ENCODE peak calls at places on chromosomes 1 and 21, in four cellular contexts. A is transverse colon, E is IMR-90, S is breast epithelium. U is an unnamed sample.

GRCh38 chr1:232259333-232259732 is 370.6 kb downstream of the SIPA1L2 start:
- DNase-seq in E (no peak), S (no peak), A (no peak), U (no peak)

GRCh38 chr1:108190001-108190634 is 10.0 kb downstream of the SLC25A24 start:
- DNase-seq in S (no peak), E (no peak), A (no peak), U (no peak)

GRCh38 chr1:23673086-23673813 is 18.4 kb upstream of the RPL11 start:
- DNase-seq in S (no peak), A (peak; percentile 24), E (peak; percentile 69), U (no peak)

GRCh38 chr1:56147020-56147419 is 432.3 kb downstream of the PLPP3 start:
- DNase-seq in A (no peak), S (no peak), E (no peak), U (no peak)

GRCh38 chr21:15992171-15992570 is 262.4 kb downstream of the USP25 start:
- DNase-seq in A (no peak), E (peak; percentile 63), S (no peak), U (no peak)

GRCh38 chr21:28993293-28993629 is 584 bp upstream of the LTN1 start:
- DNase-seq in A (no peak), E (no peak), S (no peak), U (no peak)

GRCh38 chr1:23039308-23039826 is 20.1 kb downstream of the KDM1A start:
- DNase-seq in S (no peak), E (no peak), A (no peak), U (no peak)

GRCh38 chr1:78493456-78493855 is 2.7 kb downstream of the PTGFR start:
- DNase-seq in S (no peak), A (no peak), E (peak; percentile 37), U (no peak)

GRCh38 chr1:243233908-243234307 is 21.2 kb downstream of the CEP170 start:
- DNase-seq in E (peak; percentile 94), A (no peak), S (no peak), U (no peak)

GRCh38 chr1:36768486-36769178 is 265.7 kb downstream of the GRIK3 start:
- DNase-seq in S (no peak), E (no peak), A (no peak), U (no peak)

GRCh38 chr1:240962086-240962485 is 350.1 kb upstream of the GREM2 start:
- DNase-seq in A (no peak), S (no peak), E (no peak), U (no peak)

GRCh38 chr1:76124196-76124595 is 49.6 kb downstream of the ST6GALNAC3 start:
- DNase-seq in E (no peak), A (no peak), S (no peak), U (no peak)

GRCh38 chr1:3419415-3420204 is 34.9 kb upstream of the ARHGEF16 start:
- DNase-seq in S (no peak), E (no peak), A (peak; percentile 45), U (no peak)

DNA sequence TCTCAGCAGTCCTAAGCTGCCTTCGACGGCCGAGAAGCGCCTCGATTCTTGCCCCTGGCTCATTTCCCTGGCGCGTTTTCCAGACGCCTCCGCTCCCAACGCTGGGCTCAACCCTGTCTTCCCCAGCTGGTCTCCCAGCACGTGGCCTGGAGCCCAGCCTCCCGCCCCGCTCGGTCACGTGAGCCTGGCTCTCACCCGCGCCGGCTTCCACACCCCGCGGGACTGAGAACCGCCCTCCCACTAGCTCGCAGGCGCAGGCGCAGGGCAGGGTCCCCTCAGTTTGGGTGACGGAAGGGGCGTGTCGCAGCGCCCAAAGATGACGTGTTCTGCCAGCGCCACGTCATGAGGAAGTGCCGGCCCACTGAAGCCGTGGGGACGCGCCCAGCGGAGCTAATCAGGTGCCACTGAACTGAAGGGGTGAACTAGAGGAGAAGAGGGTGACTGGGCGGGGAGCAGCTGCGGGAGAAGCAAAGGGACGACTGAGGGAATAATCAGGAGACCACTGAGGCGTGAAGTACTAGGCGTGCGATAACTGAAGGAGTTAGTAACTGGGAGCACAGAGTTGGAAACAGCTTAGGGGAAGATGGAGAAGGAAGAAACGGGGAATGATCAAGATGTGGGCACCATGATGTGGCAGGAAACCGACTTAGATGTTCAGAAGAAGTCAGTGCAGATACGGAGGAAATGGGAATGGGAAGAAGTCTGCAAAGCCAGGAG is at the start of gene DHDDS:
- DNase-seq in E (peak; percentile 97), A (peak; percentile 99), S (peak; percentile 99), U (peak; percentile 95)
- TF ChIP-seq POLR2A in E (peak; percentile 88), A (peak; percentile 97), S (peak; percentile 71), U (peak; percentile 90)

GRCh38 chr1:9010781-9011323 is 15.4 kb downstream of the SLC2A7 start:
- DNase-seq in S (no peak), A (peak; percentile 64), E (no peak), U (no peak)
- TF ChIP-seq POLR2A in S (no peak), A (no peak), E (no peak), U (no peak)

DNA sequence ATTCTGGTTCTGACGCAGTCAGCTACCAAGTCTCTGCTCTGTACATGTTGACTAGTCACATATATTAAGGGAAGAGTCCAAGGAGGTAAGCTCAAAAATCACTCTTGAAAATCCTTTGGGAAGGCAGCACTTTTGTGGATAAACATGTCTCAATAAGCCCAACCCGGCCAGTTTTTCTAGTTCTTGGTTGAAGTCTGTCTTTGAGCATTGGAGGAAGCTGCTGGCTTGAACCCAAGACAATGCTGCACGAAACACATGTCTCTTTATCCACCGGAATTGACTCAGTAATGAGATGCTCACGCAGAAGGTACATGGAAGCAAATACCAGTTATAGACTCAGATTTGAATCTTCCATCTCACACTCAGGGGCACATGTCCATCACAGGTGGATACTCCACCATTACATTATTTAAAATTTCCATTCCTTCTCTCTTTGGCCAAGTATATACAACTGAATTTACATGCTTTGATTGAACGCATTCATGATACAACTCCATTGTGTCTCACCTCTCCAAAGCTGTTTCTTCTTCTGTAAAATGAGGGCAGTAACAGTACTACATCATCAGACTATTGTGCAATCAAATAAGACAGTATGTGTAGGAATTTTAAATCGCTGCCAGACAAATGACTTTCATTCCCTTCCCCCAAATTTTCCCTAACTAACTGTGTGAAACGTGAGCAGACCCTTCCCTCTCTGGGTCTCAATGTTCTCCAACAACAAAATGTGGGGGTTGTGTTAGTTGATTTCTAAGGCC is 9.6 kb upstream of the GUCA2A start:
- DNase-seq in S (no peak), E (peak; percentile 45), A (no peak), U (no peak)
- TF ChIP-seq POLR2A in S (no peak), E (no peak), A (no peak), U (no peak)

GRCh38 chr1:165910764-165911421 is 83.5 kb downstream of the UCK2 start:
- DNase-seq in S (peak; percentile 66), A (peak; percentile 86), E (no peak), U (no peak)
- TF ChIP-seq POLR2A in S (no peak), A (peak; percentile 53), E (no peak), U (no peak)

GRCh38 chr1:239260779-239261286 is 125.5 kb upstream of the CHRM3 start:
- DNase-seq in S (no peak), A (no peak), E (no peak), U (no peak)

GRCh38 chr1:239268007-239268406 is 118.4 kb upstream of the CHRM3 start:
- DNase-seq in A (no peak), E (no peak), S (no peak), U (no peak)

GRCh38 chr1:239261521-239261920 is 124.8 kb upstream of the CHRM3 start:
- DNase-seq in S (no peak), E (no peak), A (no peak), U (no peak)

GRCh38 chr1:239262538-239262937 is 123.8 kb upstream of the CHRM3 start:
- DNase-seq in A (no peak), E (no peak), S (no peak), U (no peak)

DNA sequence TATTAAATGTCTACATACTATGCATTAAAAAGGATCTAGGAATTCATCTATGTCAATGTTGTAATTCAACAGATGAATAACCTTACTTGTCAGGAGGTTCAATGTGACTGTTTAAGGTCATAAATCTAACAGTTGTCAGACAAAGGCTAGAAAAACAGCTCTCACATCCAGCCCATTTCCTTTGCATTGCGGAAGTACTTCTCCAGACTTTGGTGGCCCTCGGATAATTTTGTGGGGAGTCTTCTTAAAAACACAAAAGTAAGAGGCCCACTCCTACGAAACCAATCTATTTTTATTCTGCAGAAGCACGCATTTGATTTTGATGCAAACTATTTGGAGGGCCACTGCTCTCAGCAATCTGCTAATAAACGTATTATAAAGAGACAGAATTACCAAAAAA is 122.5 kb upstream of the CHRM3 start:
- DNase-seq in S (no peak), A (no peak), E (no peak), U (no peak)
- TF ChIP-seq POLR2A in S (no peak), A (no peak), E (no peak), U (no peak)

GRCh38 chr1:204782118-204782700 is 88.5 kb upstream of the NFASC start:
- DNase-seq in S (no peak), E (peak; percentile 4), A (no peak), U (no peak)

GRCh38 chr1:204780682-204781081 is 90.0 kb upstream of the NFASC start:
- DNase-seq in S (no peak), E (no peak), A (no peak), U (no peak)

GRCh38 chr1:204775546-204775945 is 90.0 kb upstream of the LRRN2 start:
- DNase-seq in S (no peak), A (no peak), E (no peak), U (no peak)

GRCh38 chr1:204773246-204773645 is 87.7 kb upstream of the LRRN2 start:
- DNase-seq in E (no peak), S (no peak), A (no peak), U (no peak)

DNA sequence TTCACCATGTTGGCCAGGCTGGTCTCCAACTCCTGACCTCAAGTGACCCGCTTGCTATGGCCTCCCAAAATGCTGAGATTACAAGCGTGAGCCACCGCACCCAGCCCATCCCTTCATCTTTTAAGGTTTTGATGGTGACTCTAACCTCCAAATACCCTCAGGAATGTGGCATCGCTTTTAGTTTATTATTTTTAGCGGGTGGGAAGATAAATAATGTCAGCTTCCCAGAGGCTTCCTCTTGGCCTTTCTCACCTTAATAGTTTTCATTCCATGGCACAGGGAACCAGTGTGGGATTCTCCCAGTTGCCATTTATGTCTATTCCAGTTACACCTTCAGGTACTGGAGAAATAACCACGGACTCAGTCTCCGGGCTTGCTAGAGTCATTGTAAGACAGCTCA is 92.1 kb upstream of the LRRN2 start:
- DNase-seq in A (no peak), S (no peak), E (no peak), U (no peak)
- TF ChIP-seq POLR2A in A (no peak), S (no peak), E (no peak), U (no peak)

DNA sequence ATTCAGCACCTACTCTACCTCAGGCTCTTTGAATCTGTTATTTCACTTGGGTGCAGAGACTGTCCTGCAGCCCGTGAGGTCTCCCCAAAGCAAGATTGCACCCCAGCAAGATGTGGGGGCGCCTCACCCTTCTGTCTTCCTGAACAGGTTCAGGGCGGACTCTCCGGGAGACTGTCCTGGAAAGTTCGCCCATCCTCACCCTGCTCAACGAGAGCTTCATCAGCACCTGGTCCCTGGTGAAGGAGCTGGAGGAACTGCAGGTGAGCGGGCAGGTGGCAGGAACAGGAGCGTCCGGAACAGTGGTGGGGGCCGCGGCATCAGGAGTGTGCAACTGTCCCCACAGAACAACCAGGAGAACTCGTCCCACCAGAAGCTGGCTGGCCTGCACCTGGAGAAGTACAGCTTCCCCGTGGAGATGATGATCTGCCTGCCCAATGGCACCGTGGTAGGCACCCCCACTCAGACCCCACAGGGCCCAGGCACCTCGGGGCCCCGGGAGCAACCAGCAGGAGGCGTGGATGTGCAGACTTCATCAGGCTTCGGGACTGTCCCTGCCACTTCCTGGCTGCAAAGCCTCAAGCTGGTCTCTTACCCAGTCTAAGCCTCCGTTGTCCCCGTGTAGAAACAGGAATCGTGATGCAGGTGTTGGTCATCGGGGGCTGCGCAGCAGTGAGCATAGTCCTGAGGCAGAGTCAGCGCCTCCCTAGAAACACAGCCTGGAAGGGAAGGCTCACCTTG is 5.9 kb upstream of the MTFR1L start:
- DNase-seq in A (no peak), E (no peak), S (no peak), U (no peak)
- TF ChIP-seq POLR2A in A (no peak), E (no peak), S (no peak), U (no peak)